ENCODE peak calls at places on chromosomes 5 and 9, in ten cellular contexts. Y, I, O, D, B, R, N, L, S and Q are unnamed samples.

GRCh38 chr9:136694163-136694864 is 7.1 kb upstream of the AGPAT2 start:
- DNase-seq in Y (no peak), D (no peak), I (no peak), O (no peak), L (no peak), R (no peak), S (peak), N (peak), B (no peak), Q (peak)

GRCh38 chr5:122323132-122323548 is 11.1 kb downstream of the SNCAIP start:
- DNase-seq in L (no peak), D (no peak), O (peak), I (no peak), S (no peak), B (peak), N (no peak), R (no peak), Y (no peak), Q (no peak)

GRCh38 chr9:33210006-33210715 is 29.8 kb upstream of the SPINK4 start:
- DNase-seq in N (no peak), O (no peak), R (no peak), I (no peak), Y (no peak), S (no peak), D (no peak), L (peak), B (no peak), Q (no peak)

GRCh38 chr5:73620335-73620687 is 5.7 kb upstream of the ARHGEF28 start:
- DNase-seq in S (no peak), L (no peak), I (no peak), R (no peak), B (no peak), N (no peak), O (no peak), D (no peak), Y (no peak), Q (no peak)

GRCh38 chr9:133360400-133361393 is 4.3 kb downstream of the SURF2 start:
- DNase-seq in S (no peak), L (no peak), Y (no peak), B (no peak), O (no peak), I (no peak), R (no peak), N (no peak), D (no peak), Q (peak)

GRCh38 chr9:137114613-137115393 is at the start of gene DPP7:
- DNase-seq in O (no peak), S (peak), D (peak), B (peak), Y (peak), N (peak), I (peak), R (no peak), L (peak), Q (peak)

GRCh38 chr5:139251281-139251687 is 42.3 kb upstream of the MATR3 start:
- DNase-seq in R (no peak), O (no peak), B (no peak), L (peak), I (no peak), N (no peak), Y (peak), S (no peak), D (peak), Q (no peak)

GRCh38 chr9:3880851-3881250 is 355.1 kb upstream of the RFX3 start:
- DNase-seq in O (peak), D (no peak), I (no peak), S (peak), Y (no peak), R (peak), B (no peak), N (no peak), L (no peak), Q (peak)

GRCh38 chr5:96752341-96753016 is 55.3 kb downstream of the ERAP1 start:
- DNase-seq in S (peak), N (peak), O (peak), R (peak), D (peak), Y (no peak), I (no peak), L (no peak), B (peak), Q (peak)

GRCh38 chr5:176620333-176620981 is 9.9 kb downstream of the SNCB start:
- DNase-seq in R (no peak), B (no peak), S (peak), I (no peak), Y (no peak), O (no peak), D (no peak), N (no peak), L (no peak), Q (peak)

GRCh38 chr5:145680169-145680568 is 155.0 kb downstream of the PRELID2 start:
- DNase-seq in B (no peak), Y (no peak), N (no peak), L (no peak), R (no peak), O (no peak), D (no peak), S (no peak), I (no peak), Q (peak)

GRCh38 chr9:136081826-136082495 is 13.1 kb downstream of the NACC2 start:
- DNase-seq in N (no peak), L (peak), Y (no peak), S (no peak), I (no peak), D (no peak), B (no peak), R (no peak), O (no peak), Q (no peak)

GRCh38 chr5:175652741-175653663 is 4.9 kb upstream of the HRH2 start:
- DNase-seq in N (no peak), I (peak), L (no peak), R (no peak), O (no peak), S (no peak), D (no peak), Y (peak), B (no peak), Q (peak)

GRCh38 chr5:1249366-1250280 is 24.4 kb downstream of the SLC6A18 start:
- DNase-seq in N (no peak), D (no peak), B (no peak), Y (no peak), R (no peak), L (no peak), S (no peak), I (no peak), O (no peak), Q (no peak)

GRCh38 chr9:34457266-34458012 is 931 bp downstream of the FAM219A start:
- DNase-seq in D (peak), S (peak), N (peak), B (peak), O (peak), L (peak), Y (no peak), I (no peak), R (peak), Q (peak)

GRCh38 chr9:88997646-88998045 is 6.4 kb downstream of the S1PR3 start:
- DNase-seq in Y (no peak), L (no peak), B (no peak), D (no peak), N (no peak), I (no peak), O (no peak), S (no peak), R (no peak), Q (no peak)

GRCh38 chr9:109026306-109026705 is 13.0 kb upstream of the CTNNAL1 start:
- DNase-seq in D (no peak), R (no peak), O (no peak), N (no peak), L (no peak), I (no peak), S (no peak), B (no peak), Y (no peak), Q (no peak)

GRCh38 chr5:142281012-142281374 is 43.8 kb downstream of the SPRY4 start:
- DNase-seq in Y (no peak), O (no peak), N (no peak), L (no peak), R (no peak), I (no peak), D (no peak), S (no peak), B (no peak), Q (no peak)